ENCODE peak calls at places on chromosomes 6 and 20, in six cellular contexts. One of them, this sample, is unnamed. For H3K4me1, the result is how much of the 10 kb centered on the place peaks cover.

GRCh38 chr6:12595161-12595792 is 121.3 kb upstream of the PHACTR1 start:
- DNase-seq in esophagus muscularis mucosa: no peak
- DNase-seq in transverse colon: no peak
- DNase-seq in SK-N-SH: no peak
- DNase-seq in suprapubic skin: no peak
- DNase-seq in A549: no peak
- DNase-seq in this sample: no peak

GRCh38 chr6:44456070-44456965 is 68.8 kb downstream of the CDC5L start:
- DNase-seq in esophagus muscularis mucosa: no peak
- DNase-seq in transverse colon: peak
- DNase-seq in SK-N-SH: peak
- DNase-seq in suprapubic skin: no peak
- DNase-seq in A549: peak
- DNase-seq in this sample: peak

GRCh38 chr6:94478178-94479140 is 1059.1 kb upstream of the EPHA7 start:
- DNase-seq in esophagus muscularis mucosa: no peak
- DNase-seq in transverse colon: no peak
- DNase-seq in SK-N-SH: no peak
- DNase-seq in suprapubic skin: no peak
- DNase-seq in A549: no peak
- DNase-seq in this sample: no peak

GRCh38 chr6:100209323-100210137 is 215.5 kb upstream of the MCHR2 start:
- DNase-seq in esophagus muscularis mucosa: no peak
- DNase-seq in transverse colon: no peak
- DNase-seq in SK-N-SH: no peak
- DNase-seq in suprapubic skin: no peak
- DNase-seq in A549: no peak
- DNase-seq in this sample: no peak

GRCh38 chr20:62732356-62732755 is 23.7 kb downstream of the NTSR1 start:
- DNase-seq in esophagus muscularis mucosa: no peak
- DNase-seq in transverse colon: no peak
- DNase-seq in SK-N-SH: no peak
- DNase-seq in suprapubic skin: no peak
- DNase-seq in A549: no peak
- DNase-seq in this sample: no peak

GRCh38 chr6:52046456-52046855 is 41.0 kb downstream of the PKHD1 start:
- DNase-seq in esophagus muscularis mucosa: no peak
- DNase-seq in transverse colon: no peak
- DNase-seq in SK-N-SH: no peak
- DNase-seq in suprapubic skin: no peak
- DNase-seq in A549: no peak
- DNase-seq in this sample: no peak

GRCh38 chr6:15763364-15763763 is 100.5 kb upstream of the DTNBP1 start:
- DNase-seq in esophagus muscularis mucosa: no peak
- DNase-seq in transverse colon: no peak
- DNase-seq in SK-N-SH: no peak
- DNase-seq in suprapubic skin: no peak
- DNase-seq in A549: no peak
- DNase-seq in this sample: no peak

GRCh38 chr20:46010491-46011405 is 2.0 kb downstream of the MMP9 start:
- DNase-seq in esophagus muscularis mucosa: no peak
- DNase-seq in transverse colon: no peak
- DNase-seq in SK-N-SH: peak
- DNase-seq in suprapubic skin: no peak
- DNase-seq in A549: no peak
- DNase-seq in this sample: no peak

GRCh38 chr6:56524891-56525703 is 117.6 kb downstream of the DST start:
- DNase-seq in esophagus muscularis mucosa: no peak
- DNase-seq in transverse colon: no peak
- DNase-seq in SK-N-SH: no peak
- DNase-seq in suprapubic skin: no peak
- DNase-seq in A549: no peak
- DNase-seq in this sample: no peak

GRCh38 chr6:1347187-1347560 is 35.3 kb downstream of the FOXQ1 start:
- DNase-seq in esophagus muscularis mucosa: no peak
- DNase-seq in transverse colon: no peak
- DNase-seq in SK-N-SH: no peak
- DNase-seq in suprapubic skin: no peak
- DNase-seq in A549: no peak
- DNase-seq in this sample: no peak

GRCh38 chr20:57698191-57698866 is 11.5 kb downstream of the PMEPA1 start:
- DNase-seq in esophagus muscularis mucosa: no peak
- DNase-seq in transverse colon: peak
- DNase-seq in SK-N-SH: peak
- DNase-seq in suprapubic skin: no peak
- DNase-seq in A549: peak
- DNase-seq in this sample: peak

GRCh38 chr6:134935076-134935475 is 14.8 kb downstream of the ALDH8A1 start:
- DNase-seq in esophagus muscularis mucosa: no peak
- DNase-seq in transverse colon: no peak
- DNase-seq in SK-N-SH: no peak
- DNase-seq in suprapubic skin: no peak
- DNase-seq in A549: no peak
- DNase-seq in this sample: no peak

GRCh38 chr6:17744019-17744756 is 37.5 kb upstream of the NUP153 start:
- DNase-seq in esophagus muscularis mucosa: no peak
- DNase-seq in transverse colon: no peak
- DNase-seq in SK-N-SH: no peak
- DNase-seq in suprapubic skin: no peak
- DNase-seq in A549: no peak
- DNase-seq in this sample: no peak

GRCh38 chr6:53961679-53962370 is 149.4 kb upstream of the MLIP start:
- DNase-seq in esophagus muscularis mucosa: no peak
- DNase-seq in transverse colon: no peak
- DNase-seq in SK-N-SH: no peak
- DNase-seq in suprapubic skin: no peak
- DNase-seq in A549: no peak
- DNase-seq in this sample: no peak

GRCh38 chr6:136547336-136547735 is 2.9 kb downstream of the MAP7 start:
- DNase-seq in esophagus muscularis mucosa: no peak
- DNase-seq in transverse colon: no peak
- DNase-seq in SK-N-SH: peak
- DNase-seq in suprapubic skin: no peak
- DNase-seq in A549: peak
- DNase-seq in this sample: no peak

GRCh38 chr20:35145141-35145564 is 2.0 kb downstream of the EDEM2 start:
- DNase-seq in esophagus muscularis mucosa: no peak
- DNase-seq in transverse colon: no peak
- DNase-seq in SK-N-SH: peak
- DNase-seq in suprapubic skin: no peak
- DNase-seq in A549: peak
- DNase-seq in this sample: no peak

GRCh38 chr6:28673800-28674671 is 148.4 kb downstream of the GPX5 start:
- DNase-seq in esophagus muscularis mucosa: no peak
- DNase-seq in transverse colon: no peak
- DNase-seq in SK-N-SH: peak
- DNase-seq in suprapubic skin: no peak
- DNase-seq in A549: peak
- DNase-seq in this sample: no peak

GRCh38 chr6:170074907-170075306 is 216.0 kb downstream of the DLL1 start:
- DNase-seq in esophagus muscularis mucosa: no peak
- DNase-seq in transverse colon: peak
- DNase-seq in SK-N-SH: no peak
- DNase-seq in suprapubic skin: peak
- DNase-seq in A549: no peak
- DNase-seq in this sample: peak

GRCh38 chr6:137823826-137824501 is 43.1 kb upstream of the TNFAIP3 start:
- DNase-seq in esophagus muscularis mucosa: no peak
- DNase-seq in transverse colon: peak
- DNase-seq in SK-N-SH: peak
- DNase-seq in suprapubic skin: peak
- DNase-seq in A549: no peak
- DNase-seq in this sample: peak

GRCh38 chr6:43070028-43070632 is 6.0 kb upstream of the PTK7 start:
- DNase-seq in esophagus muscularis mucosa: no peak
- DNase-seq in transverse colon: no peak
- DNase-seq in SK-N-SH: peak
- DNase-seq in suprapubic skin: no peak
- DNase-seq in A549: peak
- DNase-seq in this sample: no peak

GRCh38 chr6:122701666-122702065 is 77.8 kb upstream of the FABP7 start:
- DNase-seq in esophagus muscularis mucosa: no peak
- DNase-seq in transverse colon: no peak
- DNase-seq in SK-N-SH: no peak
- DNase-seq in suprapubic skin: no peak
- DNase-seq in A549: no peak
- DNase-seq in this sample: no peak
- TF ChIP-seq EP300 in esophagus muscularis mucosa: no peak
- TF ChIP-seq EP300 in transverse colon: no peak
- TF ChIP-seq EP300 in SK-N-SH: no peak
- TF ChIP-seq EP300 in suprapubic skin: no peak
- TF ChIP-seq EP300 in A549: no peak
- TF ChIP-seq EP300 in this sample: no peak

GRCh38 chr6:128259036-128259734 is 261.2 kb downstream of the PTPRK start:
- DNase-seq in esophagus muscularis mucosa: no peak
- DNase-seq in transverse colon: no peak
- DNase-seq in SK-N-SH: no peak
- DNase-seq in suprapubic skin: no peak
- DNase-seq in A549: no peak
- DNase-seq in this sample: no peak

GRCh38 chr6:128256100-128256499 is 264.3 kb downstream of the PTPRK start:
- DNase-seq in esophagus muscularis mucosa: no peak
- DNase-seq in transverse colon: no peak
- DNase-seq in SK-N-SH: no peak
- DNase-seq in suprapubic skin: no peak
- DNase-seq in A549: no peak
- DNase-seq in this sample: no peak

GRCh38 chr6:128265706-128266105 is 254.7 kb downstream of the PTPRK start:
- DNase-seq in esophagus muscularis mucosa: no peak
- DNase-seq in transverse colon: no peak
- DNase-seq in SK-N-SH: no peak
- DNase-seq in suprapubic skin: no peak
- DNase-seq in A549: no peak
- DNase-seq in this sample: no peak

DNA sequence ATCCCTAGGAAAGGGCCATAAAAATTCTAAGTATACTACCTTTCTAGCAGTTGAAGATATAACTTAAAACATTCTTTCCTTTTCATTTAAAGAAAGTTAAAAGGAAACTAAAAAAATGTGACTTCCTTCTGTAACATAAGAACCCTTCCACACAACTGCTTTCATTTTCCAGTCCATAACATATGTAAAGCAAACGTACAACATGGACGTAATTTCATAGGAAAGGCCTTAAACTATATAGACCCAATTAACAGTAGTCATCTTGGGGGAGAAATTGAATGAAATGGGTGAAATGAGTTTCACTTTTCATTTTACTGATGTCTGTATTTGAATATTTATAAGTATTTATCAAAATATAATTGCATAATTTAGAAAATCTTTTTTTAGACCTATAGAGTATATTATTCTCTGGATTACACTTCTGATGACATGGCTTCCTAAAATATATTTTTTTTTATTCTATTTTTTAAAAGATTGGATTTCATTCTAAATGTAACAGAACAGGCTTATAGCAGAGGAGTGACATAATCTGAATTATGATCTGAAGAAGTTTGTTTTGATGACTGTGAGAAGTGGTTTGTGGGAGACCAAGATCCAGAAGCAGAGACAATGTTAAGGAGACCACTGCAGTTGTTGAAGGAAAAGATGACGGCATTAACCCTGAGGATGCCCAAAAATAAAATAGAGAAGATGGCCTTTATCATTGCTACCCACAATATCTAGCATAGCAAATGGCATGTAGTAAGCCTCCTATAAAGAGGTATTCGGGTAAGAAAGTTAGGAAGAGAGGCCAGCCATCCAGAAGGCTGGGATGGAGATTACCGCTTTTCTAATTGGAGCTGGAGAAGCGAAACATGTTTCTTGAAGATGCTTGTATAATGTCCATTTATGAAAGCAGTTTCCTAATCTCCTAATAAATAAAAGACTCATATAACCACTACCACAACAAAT is 260.4 kb downstream of the PTPRK start:
- DNase-seq in esophagus muscularis mucosa: no peak
- DNase-seq in transverse colon: no peak
- DNase-seq in SK-N-SH: no peak
- DNase-seq in suprapubic skin: no peak
- DNase-seq in A549: no peak
- DNase-seq in this sample: no peak
- H3K4me3 ChIP-seq in esophagus muscularis mucosa: no peak
- H3K4me3 ChIP-seq in transverse colon: peak
- H3K4me3 ChIP-seq in SK-N-SH: no peak
- H3K4me3 ChIP-seq in suprapubic skin: no peak
- H3K4me3 ChIP-seq in A549: no peak
- H3K4me3 ChIP-seq in this sample: no peak

DNA sequence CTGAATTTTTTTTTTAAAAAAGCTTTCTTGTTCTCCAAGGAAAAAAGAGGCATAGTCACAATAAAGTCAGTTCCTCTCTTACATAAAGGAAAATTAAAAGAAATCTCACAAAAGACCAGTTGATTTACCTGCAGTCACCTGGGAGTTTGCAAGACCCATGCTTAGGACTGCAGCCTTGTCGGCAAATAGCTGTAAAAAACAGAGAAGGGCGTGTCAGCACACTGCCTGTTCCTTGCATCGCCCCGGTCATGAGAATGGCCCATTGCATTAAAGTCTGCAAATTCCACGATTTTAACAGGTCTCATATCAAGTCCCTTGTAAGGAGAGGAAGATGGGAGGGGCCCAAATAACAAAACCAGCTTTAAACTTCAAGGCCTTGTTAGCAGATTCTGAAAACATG is 17.5 kb downstream of the JAG1 start:
- DNase-seq in esophagus muscularis mucosa: no peak
- DNase-seq in transverse colon: peak
- DNase-seq in SK-N-SH: no peak
- DNase-seq in suprapubic skin: peak
- DNase-seq in A549: no peak
- DNase-seq in this sample: no peak
- H3K4me1 ChIP-seq in esophagus muscularis mucosa: half or more
- H3K4me1 ChIP-seq in transverse colon: half or more
- H3K4me1 ChIP-seq in SK-N-SH: under half
- H3K4me1 ChIP-seq in suprapubic skin: half or more
- H3K4me1 ChIP-seq in A549: half or more
- H3K4me1 ChIP-seq in this sample: under half

GRCh38 chr20:37880726-37881591 is 22.0 kb upstream of the VSTM2L start:
- DNase-seq in esophagus muscularis mucosa: no peak
- DNase-seq in transverse colon: no peak
- DNase-seq in SK-N-SH: peak
- DNase-seq in suprapubic skin: no peak
- DNase-seq in A549: no peak
- DNase-seq in this sample: peak
- TF ChIP-seq EP300 in esophagus muscularis mucosa: no peak
- TF ChIP-seq EP300 in transverse colon: no peak
- TF ChIP-seq EP300 in SK-N-SH: no peak
- TF ChIP-seq EP300 in suprapubic skin: no peak
- TF ChIP-seq EP300 in A549: no peak
- TF ChIP-seq EP300 in this sample: no peak

GRCh38 chr6:152368761-152369624 is 268.2 kb downstream of the SYNE1 start:
- DNase-seq in esophagus muscularis mucosa: no peak
- DNase-seq in transverse colon: peak
- DNase-seq in SK-N-SH: no peak
- DNase-seq in suprapubic skin: peak
- DNase-seq in A549: no peak
- DNase-seq in this sample: peak
- H3K4me3 ChIP-seq in esophagus muscularis mucosa: peak
- H3K4me3 ChIP-seq in transverse colon: no peak
- H3K4me3 ChIP-seq in SK-N-SH: no peak
- H3K4me3 ChIP-seq in suprapubic skin: no peak
- H3K4me3 ChIP-seq in A549: no peak
- H3K4me3 ChIP-seq in this sample: no peak

GRCh38 chr20:3307695-3308094 is 68.7 kb upstream of the SLC4A11 start:
- DNase-seq in esophagus muscularis mucosa: no peak
- DNase-seq in transverse colon: no peak
- DNase-seq in SK-N-SH: no peak
- DNase-seq in suprapubic skin: no peak
- DNase-seq in A549: no peak
- DNase-seq in this sample: no peak
- H3K4me1 ChIP-seq in esophagus muscularis mucosa: under half
- H3K4me1 ChIP-seq in transverse colon: under half
- H3K4me1 ChIP-seq in SK-N-SH: under half
- H3K4me1 ChIP-seq in suprapubic skin: under half
- H3K4me1 ChIP-seq in A549: under half
- H3K4me1 ChIP-seq in this sample: under half

This sample was measured in stomach.